ENCODE peak calls at places on chromosomes 5 and 9, in six cellular contexts. B is Peyer's patch, V is fibroblast of lung, M is aorta, I is A549, F is IMR-90. P is an unnamed sample.

GRCh38 chr5:116583085-116583766 is 8.6 kb upstream of the SEMA6A start:
- DNase-seq in B (no peak), V (peak; percentile 18), M (no peak), I (no peak), F (peak; percentile 4), P (no peak)

GRCh38 chr9:4654538-4654937 is 7.6 kb upstream of the PLPP6 start:
- DNase-seq in B (no peak), V (no peak), M (no peak), I (no peak), F (no peak), P (no peak)

GRCh38 chr9:32455738-32456137 is 70.3 kb downstream of the RIGI start:
- DNase-seq in B (no peak), V (no peak), M (no peak), I (no peak), F (peak; percentile 6), P (no peak)

GRCh38 chr9:113349434-113350337 is at the start of gene BSPRY:
- DNase-seq in B (peak; percentile 29), V (no peak), M (no peak), I (no peak), F (no peak), P (peak; percentile 53)

GRCh38 chr9:72592501-72593403 is 71.3 kb downstream of the TMC1 start:
- DNase-seq in B (no peak), V (peak; percentile 80), M (no peak), I (peak; percentile 78), F (peak; percentile 72), P (no peak)

GRCh38 chr5:135245521-135246499 is 153.2 kb downstream of the MACROH2A1 start:
- DNase-seq in B (no peak), V (peak; percentile 53), M (no peak), I (peak; percentile 46), F (peak; percentile 73), P (no peak)

GRCh38 chr5:124755565-124755964 is 9.1 kb upstream of the ZNF608 start:
- DNase-seq in B (no peak), V (peak; percentile 60), M (no peak), I (peak; percentile 13), F (no peak), P (no peak)

GRCh38 chr9:272251-273213 is 57.9 kb downstream of the DOCK8 start:
- DNase-seq in B (peak; percentile 75), V (no peak), M (no peak), I (no peak), F (no peak), P (peak; percentile 56)

GRCh38 chr5:78698218-78698751 is 49.7 kb upstream of the LHFPL2 start:
- DNase-seq in B (no peak), V (peak; percentile 63), M (no peak), I (no peak), F (peak; percentile 36), P (no peak)

GRCh38 chr9:99162759-99163364 is 57.9 kb downstream of the TGFBR1 start:
- DNase-seq in B (no peak), V (peak; percentile 67), M (no peak), I (peak; percentile 42), F (peak; percentile 51), P (no peak)

GRCh38 chr5:62328772-62329491 is 22.9 kb downstream of the KIF2A start:
- DNase-seq in B (no peak), V (no peak), M (no peak), I (no peak), F (no peak), P (no peak)

DNA sequence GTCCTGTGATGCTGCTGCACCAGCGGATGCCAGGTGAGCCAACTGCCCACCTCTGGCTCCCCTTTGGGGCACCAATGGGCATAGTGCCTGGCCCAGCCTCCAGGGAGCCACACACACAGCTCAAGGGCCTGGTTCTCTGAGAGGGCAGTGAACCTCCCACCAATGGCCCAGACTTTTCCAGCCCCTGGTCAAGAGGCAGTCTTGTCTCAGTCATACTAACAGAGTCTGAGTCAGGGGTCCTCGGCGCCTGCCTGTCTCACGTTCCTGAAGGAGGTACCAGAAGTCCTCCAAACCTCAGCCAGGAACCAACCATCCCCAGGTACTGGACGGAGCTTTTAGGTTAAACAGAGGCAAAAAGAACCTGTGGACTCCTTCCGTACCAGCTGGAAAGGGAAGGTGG is 121.1 kb downstream of the C5orf15 start:
- DNase-seq in B (no peak), V (no peak), M (no peak), I (no peak), F (no peak), P (no peak)
- H3K4me1 ChIP-seq in B (no peaks in the 10 kb centered on the region), V (no peaks in the 10 kb centered on the region), M (no peaks in the 10 kb centered on the region), I (no peaks in the 10 kb centered on the region), F (no peaks in the 10 kb centered on the region), P (no peaks in the 10 kb centered on the region)

GRCh38 chr9:135290566-135290965 is 189.0 kb upstream of the PPP1R26 start:
- DNase-seq in B (no peak), V (no peak), M (no peak), I (no peak), F (no peak), P (no peak)
- H3K4me1 ChIP-seq in B (no peaks in the 10 kb centered on the region), V (no peaks in the 10 kb centered on the region), M (no peaks in the 10 kb centered on the region), I (no peaks in the 10 kb centered on the region), F (no peaks in the 10 kb centered on the region), P (no peaks in the 10 kb centered on the region)

DNA sequence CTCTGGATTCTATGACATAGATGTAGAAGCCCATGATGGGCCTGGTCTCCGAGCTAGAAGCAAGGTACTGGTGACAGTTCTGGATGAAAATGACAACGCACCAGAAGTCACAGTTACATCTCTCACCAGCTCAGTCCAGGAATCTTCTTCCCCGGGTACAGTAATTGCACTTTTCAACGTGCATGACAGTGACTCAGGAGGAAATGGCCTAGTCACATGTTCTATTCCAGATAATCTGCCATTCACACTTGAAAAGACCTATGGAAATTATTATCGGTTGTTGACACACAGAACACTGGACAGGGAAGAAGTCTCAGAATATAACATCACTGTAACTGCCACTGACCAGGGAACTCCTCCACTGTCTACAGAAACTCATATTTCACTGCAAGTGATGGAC is 1.3 kb downstream of the PCDHGA4 start:
- DNase-seq in B (no peak), V (no peak), M (no peak), I (no peak), F (no peak), P (no peak)
- H3K4me1 ChIP-seq in B (no peaks in the 10 kb centered on the region), V (no peaks in the 10 kb centered on the region), M (no peaks in the 10 kb centered on the region), I (no peaks in the 10 kb centered on the region), F (no peaks in the 10 kb centered on the region), P (no peaks in the 10 kb centered on the region)

GRCh38 chr5:146089287-146089686 is 16.1 kb downstream of the PLAC8L1 start:
- DNase-seq in B (no peak), V (no peak), M (no peak), I (no peak), F (no peak), P (no peak)

GRCh38 chr5:146091881-146092280 is 13.5 kb downstream of the PLAC8L1 start:
- DNase-seq in B (no peak), V (no peak), M (no peak), I (no peak), F (no peak), P (no peak)

GRCh38 chr5:146084376-146084775 is 21.0 kb downstream of the PLAC8L1 start:
- DNase-seq in B (no peak), V (no peak), M (no peak), I (no peak), F (no peak), P (no peak)

GRCh38 chr5:146082798-146083197 is 22.6 kb downstream of the PLAC8L1 start:
- DNase-seq in B (no peak), V (no peak), M (no peak), I (no peak), F (no peak), P (no peak)

DNA sequence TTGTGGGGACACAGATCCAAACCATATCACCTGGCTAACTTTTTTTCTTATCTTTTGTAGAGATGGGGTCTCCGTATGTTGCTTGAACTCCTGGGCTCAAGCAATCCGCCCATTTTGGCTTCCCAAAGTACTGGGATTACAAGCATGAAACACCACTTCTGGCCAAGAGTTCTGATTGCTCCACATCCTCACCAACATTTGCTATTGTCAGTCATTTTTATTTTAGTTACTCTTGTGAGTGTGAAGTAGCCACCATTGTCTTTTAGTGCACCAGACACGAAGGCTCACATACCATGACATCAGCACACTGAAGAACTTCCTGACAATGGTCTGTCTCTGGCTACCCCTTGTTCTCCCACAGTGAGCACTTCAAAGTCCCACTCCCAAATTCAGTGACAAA is 17.3 kb downstream of the PLAC8L1 start:
- DNase-seq in B (no peak), V (no peak), M (no peak), I (no peak), F (no peak), P (no peak)
- H3K4me1 ChIP-seq in B (no peaks in the 10 kb centered on the region), V (no peaks in the 10 kb centered on the region), M (no peaks in the 10 kb centered on the region), I (no peaks in the 10 kb centered on the region), F (no peaks in the 10 kb centered on the region), P (no peaks in the 10 kb centered on the region)

DNA sequence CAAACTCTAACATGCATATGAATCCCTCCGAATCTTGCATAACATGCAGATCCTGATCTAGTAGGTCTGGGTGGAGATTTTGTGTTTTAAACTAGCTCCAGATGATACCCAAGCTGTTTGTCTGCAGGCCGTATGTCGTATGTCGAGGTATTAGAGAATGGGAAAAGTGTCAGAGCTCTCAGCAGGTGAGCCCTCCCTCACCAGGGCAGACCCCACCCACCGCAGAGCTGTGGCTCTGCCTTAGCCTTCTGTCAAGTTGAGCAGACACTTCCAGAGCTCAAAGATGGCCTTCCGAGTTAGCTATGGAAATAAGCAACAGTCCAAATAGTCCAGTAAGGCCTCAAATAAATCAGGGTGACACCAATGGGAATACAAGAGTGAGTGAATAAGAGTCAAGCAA is 83.2 kb upstream of the MAP3K1 start:
- DNase-seq in B (no peak), V (no peak), M (no peak), I (no peak), F (no peak), P (no peak)
- H3K4me1 ChIP-seq in B (no peaks in the 10 kb centered on the region), V (no peaks in the 10 kb centered on the region), M (no peaks in the 10 kb centered on the region), I (no peaks in the 10 kb centered on the region), F (peaks cover 3% of the 10 kb centered on the region), P (peaks cover 23% of the 10 kb centered on the region)

GRCh38 chr5:126605525-126605924 is 4.8 kb downstream of the PHAX start:
- DNase-seq in B (no peak), V (no peak), M (no peak), I (no peak), F (no peak), P (no peak)
- H3K4me1 ChIP-seq in B (peaks cover 41% of the 10 kb centered on the region), V (peaks cover 2% of the 10 kb centered on the region), M (no peaks in the 10 kb centered on the region), I (peaks cover 9% of the 10 kb centered on the region), F (peaks cover under 1% of the 10 kb centered on the region), P (peaks cover 43% of the 10 kb centered on the region)